ENCODE peak calls at places on chromosomes 16 and 17, in ten cellular contexts. I is activated T-helper 9 cell treated with anti-CD3 and anti-CD28 coated beads, Interleukin-2, amount 50 U/mL, for 16 hours; F is activated naive CD8-positive, alpha-beta T cell treated with anti-CD3 and anti-CD28 coated beads, Interleukin-2, amount 50 U/mL, for 16 hours; H is posterior vena cava; G is ELR; D is HS-5; P is brain microvascular endothelial cell; K is stimulated activated naive CD4-positive, alpha-beta T cell treated with Interleukin-2 at 50 U/mL for 16 hours; L is skeletal muscle cell; C is choroid plexus epithelial cell. Y is an unnamed sample.

GRCh38 chr17:78263063-78263735 is 31.8 kb downstream of the TMEM235 start:
- DNase-seq in I (no peak), F (no peak), H (peak), G (no peak), D (no peak), P (no peak), K (no peak), L (no peak), C (peak), Y (no peak)

GRCh38 chr17:64231567-64232141 is 31.4 kb downstream of the TEX2 start:
- DNase-seq in I (no peak), F (no peak), H (no peak), G (no peak), D (no peak), P (no peak), K (no peak), L (no peak), C (no peak), Y (peak)

GRCh38 chr16:56549744-56550385 is 15.0 kb upstream of the MT4 start:
- DNase-seq in I (no peak), F (no peak), H (no peak), G (peak), D (no peak), P (no peak), K (no peak), L (no peak), C (peak), Y (peak)

GRCh38 chr17:69605571-69605970 is 191.1 kb downstream of the MAP2K6 start:
- DNase-seq in I (no peak), F (no peak), H (no peak), G (peak), D (no peak), P (no peak), K (no peak), L (no peak), C (no peak), Y (no peak)

GRCh38 chr16:71709231-71709781 is 15.2 kb downstream of the PHLPP2 start:
- DNase-seq in I (no peak), F (no peak), H (no peak), G (peak), D (peak), P (no peak), K (no peak), L (peak), C (peak), Y (peak)

GRCh38 chr16:30896890-30897730 is 696 bp downstream of the CTF1 start:
- DNase-seq in I (peak), F (peak), H (peak), G (peak), D (peak), P (peak), K (peak), L (peak), C (peak), Y (peak)

GRCh38 chr17:72411124-72411563 is 290.3 kb downstream of the SOX9 start:
- DNase-seq in I (no peak), F (no peak), H (no peak), G (no peak), D (no peak), P (no peak), K (no peak), L (no peak), C (no peak), Y (peak)

GRCh38 chr17:77498875-77499698 is 358.3 kb downstream of the SEC14L1 start:
- DNase-seq in I (no peak), F (no peak), H (peak), G (no peak), D (no peak), P (no peak), K (no peak), L (no peak), C (no peak), Y (no peak)

GRCh38 chr17:81004336-81005015 is 12.8 kb downstream of the CHMP6 start:
- DNase-seq in I (no peak), F (no peak), H (no peak), G (no peak), D (no peak), P (no peak), K (peak), L (no peak), C (no peak), Y (no peak)

GRCh38 chr17:1829579-1830257 is at the start of the genes RPA1 and SMYD4:
- DNase-seq in I (peak), F (peak), H (peak), G (peak), D (peak), P (peak), K (peak), L (peak), C (peak), Y (peak)

GRCh38 chr17:67066717-67067116 is 22.4 kb downstream of the CACNG1 start:
- DNase-seq in I (no peak), F (no peak), H (no peak), G (no peak), D (no peak), P (no peak), K (no peak), L (no peak), C (no peak), Y (no peak)

GRCh38 chr16:85057212-85057889 is 29.8 kb downstream of the KIAA0513 start:
- DNase-seq in I (no peak), F (no peak), H (no peak), G (no peak), D (no peak), P (no peak), K (no peak), L (no peak), C (no peak), Y (no peak)

GRCh38 chr17:7587420-7587786 is 2.5 kb downstream of the SOX15 start:
- DNase-seq in I (no peak), F (no peak), H (peak), G (peak), D (peak), P (peak), K (no peak), L (peak), C (peak), Y (peak)

GRCh38 chr16:88633684-88634140 is 4.7 kb upstream of the IL17C start:
- DNase-seq in I (peak), F (no peak), H (no peak), G (peak), D (no peak), P (peak), K (peak), L (no peak), C (peak), Y (peak)

GRCh38 chr17:39069114-39069756 is 82.2 kb downstream of the PLXDC1 start:
- DNase-seq in I (no peak), F (no peak), H (peak), G (peak), D (no peak), P (peak), K (no peak), L (no peak), C (peak), Y (peak)

GRCh38 chr17:19546289-19547065 is 12.8 kb downstream of the SLC47A1 start:
- DNase-seq in I (no peak), F (no peak), H (peak), G (no peak), D (no peak), P (no peak), K (no peak), L (no peak), C (no peak), Y (no peak)

GRCh38 chr17:77657821-77658220 is 300.7 kb upstream of the TNRC6C start:
- DNase-seq in I (no peak), F (no peak), H (no peak), G (no peak), D (no peak), P (no peak), K (no peak), L (no peak), C (no peak), Y (no peak)

GRCh38 chr16:89341274-89341673 is 123.8 kb downstream of the ZNF778 start:
- DNase-seq in I (no peak), F (no peak), H (no peak), G (no peak), D (no peak), P (no peak), K (no peak), L (no peak), C (no peak), Y (no peak)

GRCh38 chr16:65663774-65664173 is 541.9 kb upstream of the CDH11 start:
- DNase-seq in I (no peak), F (no peak), H (no peak), G (peak), D (no peak), P (no peak), K (no peak), L (no peak), C (no peak), Y (peak)

GRCh38 chr16:67593288-67593687 is 31.0 kb downstream of the CTCF start:
- DNase-seq in I (no peak), F (no peak), H (no peak), G (no peak), D (no peak), P (no peak), K (no peak), L (no peak), C (peak), Y (no peak)

GRCh38 chr17:47297661-47298400 is 25.9 kb upstream of the EFCAB13 start:
- DNase-seq in I (no peak), F (no peak), H (no peak), G (no peak), D (no peak), P (no peak), K (no peak), L (no peak), C (peak), Y (peak)

GRCh38 chr16:13919330-13919682 is 648 bp upstream of the ERCC4 start:
- DNase-seq in I (no peak), F (no peak), H (no peak), G (peak), D (no peak), P (no peak), K (no peak), L (no peak), C (peak), Y (peak)

GRCh38 chr17:74190154-74190553 is 13.3 kb upstream of the RPL38 start:
- DNase-seq in I (no peak), F (no peak), H (no peak), G (peak), D (no peak), P (peak), K (no peak), L (no peak), C (peak), Y (peak)

GRCh38 chr17:61219460-61219859 is 180.2 kb upstream of the TBX2 start:
- DNase-seq in I (no peak), F (no peak), H (no peak), G (no peak), D (no peak), P (no peak), K (no peak), L (peak), C (peak), Y (no peak)

GRCh38 chr17:40726919-40727318 is 23.4 kb upstream of the KRT24 start:
- DNase-seq in I (no peak), F (no peak), H (no peak), G (peak), D (no peak), P (no peak), K (no peak), L (no peak), C (peak), Y (peak)

GRCh38 chr17:44091200-44091997 is 20.9 kb downstream of the G6PC3 start:
- DNase-seq in I (no peak), F (no peak), H (no peak), G (no peak), D (no peak), P (no peak), K (no peak), L (no peak), C (no peak), Y (no peak)

GRCh38 chr17:6753006-6753445 is 2.8 kb upstream of the XAF1 start:
- DNase-seq in I (peak), F (no peak), H (peak), G (peak), D (no peak), P (peak), K (no peak), L (peak), C (peak), Y (peak)

GRCh38 chr16:87953308-87954208 is 2.3 kb downstream of the BANP start:
- DNase-seq in I (no peak), F (no peak), H (no peak), G (no peak), D (no peak), P (no peak), K (no peak), L (no peak), C (no peak), Y (no peak)

GRCh38 chr16:88522276-88522949 is 47.8 kb upstream of the ZC3H18 start:
- DNase-seq in I (no peak), F (no peak), H (no peak), G (no peak), D (no peak), P (no peak), K (no peak), L (no peak), C (no peak), Y (no peak)

GRCh38 chr17:38942641-38943040 is 17.2 kb downstream of the LASP1NB start:
- DNase-seq in I (no peak), F (no peak), H (no peak), G (no peak), D (no peak), P (no peak), K (no peak), L (no peak), C (no peak), Y (no peak)

GRCh38 chr17:43517615-43518386 is 28.3 kb downstream of the ETV4 start:
- DNase-seq in I (no peak), F (no peak), H (no peak), G (peak), D (no peak), P (peak), K (no peak), L (peak), C (peak), Y (peak)